ENCODE peak calls at places on chromosomes 4 and X, in four cellular contexts. One of them, this sample, is unnamed.
A peak's percentile ranks its signal among the peaks of the same experiment; 100 is the strongest.

GRCh38 chr4:101262683-101263082 is 84.6 kb downstream of the PPP3CA start:
- DNase-seq in neural progenitor cell: peak; percentile 24
- DNase-seq in choroid plexus epithelial cell: no peak
- DNase-seq in heart left ventricle: no peak
- DNase-seq in this sample: no peak

GRCh38 chr4:40547446-40548132 is 82.1 kb downstream of the RBM47 start:
- DNase-seq in heart left ventricle: no peak
- DNase-seq in neural progenitor cell: no peak
- DNase-seq in choroid plexus epithelial cell: no peak
- DNase-seq in this sample: no peak

GRCh38 chr4:151169223-151169622 is 69.8 kb downstream of the RPS3A start:
- DNase-seq in neural progenitor cell: peak; percentile 49
- DNase-seq in heart left ventricle: peak; percentile 80
- DNase-seq in choroid plexus epithelial cell: peak; percentile 98
- DNase-seq in this sample: no peak

GRCh38 chrX:133302775-133303445 is 84.8 kb upstream of the TFDP3 start:
- DNase-seq in neural progenitor cell: no peak
- DNase-seq in choroid plexus epithelial cell: peak; percentile 62
- DNase-seq in heart left ventricle: no peak
- DNase-seq in this sample: no peak

GRCh38 chr4:117983541-117984451 is 50.5 kb upstream of the NDST3 start:
- DNase-seq in heart left ventricle: no peak
- DNase-seq in choroid plexus epithelial cell: peak; percentile 22
- DNase-seq in neural progenitor cell: no peak
- DNase-seq in this sample: no peak

GRCh38 chrX:13110427-13111324 is 66.3 kb upstream of the FAM9C start:
- DNase-seq in neural progenitor cell: no peak
- DNase-seq in choroid plexus epithelial cell: peak; percentile 97
- DNase-seq in heart left ventricle: peak; percentile 38
- DNase-seq in this sample: no peak

GRCh38 chr4:152727784-152728183 is 48.0 kb upstream of the TMEM154 start:
- DNase-seq in neural progenitor cell: no peak
- DNase-seq in heart left ventricle: no peak
- DNase-seq in choroid plexus epithelial cell: no peak
- DNase-seq in this sample: no peak

GRCh38 chr4:82621212-82621611 is 59.4 kb upstream of the TMEM150C start:
- DNase-seq in neural progenitor cell: peak; percentile 80
- DNase-seq in heart left ventricle: no peak
- DNase-seq in choroid plexus epithelial cell: no peak
- DNase-seq in this sample: no peak

GRCh38 chrX:63050225-63050624 is 300.9 kb downstream of the SPIN4 start:
- DNase-seq in neural progenitor cell: no peak
- DNase-seq in heart left ventricle: no peak
- DNase-seq in choroid plexus epithelial cell: peak; percentile 0
- DNase-seq in this sample: no peak

GRCh38 chr4:155974476-155974749 is 20.7 kb upstream of the CTSO start:
- DNase-seq in choroid plexus epithelial cell: no peak
- DNase-seq in heart left ventricle: no peak
- DNase-seq in neural progenitor cell: no peak
- DNase-seq in this sample: no peak

GRCh38 chr4:156977435-156978160 is 6.0 kb upstream of the PDGFC start:
- DNase-seq in choroid plexus epithelial cell: peak; percentile 68
- DNase-seq in neural progenitor cell: no peak
- DNase-seq in heart left ventricle: no peak
- DNase-seq in this sample: no peak

GRCh38 chr4:156981262-156981661 is 9.7 kb upstream of the PDGFC start:
- DNase-seq in neural progenitor cell: no peak
- DNase-seq in heart left ventricle: no peak
- DNase-seq in choroid plexus epithelial cell: no peak
- DNase-seq in this sample: no peak

DNA sequence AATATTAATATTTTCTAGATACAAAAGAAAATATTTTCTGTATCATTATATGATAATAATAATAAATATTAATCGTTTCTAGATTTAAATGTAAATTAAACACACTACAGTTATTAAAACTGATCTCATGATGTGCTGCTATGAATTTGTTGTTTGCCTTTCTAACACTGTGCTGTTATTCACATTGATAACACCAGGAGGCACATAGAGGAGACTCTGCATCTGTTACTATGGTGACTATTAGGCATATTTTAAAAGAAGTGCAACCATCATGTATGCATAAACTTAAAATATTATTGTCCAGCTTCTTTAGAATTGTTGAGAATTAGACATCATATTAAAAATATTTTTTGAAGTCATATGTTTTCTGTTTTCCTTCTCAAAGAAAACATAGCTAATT is 11.8 kb upstream of the PDGFC start:
- DNase-seq in heart left ventricle: no peak
- DNase-seq in neural progenitor cell: no peak
- DNase-seq in choroid plexus epithelial cell: peak; percentile 69
- DNase-seq in this sample: no peak
- TF ChIP-seq CTCF in heart left ventricle: peak; percentile 15
- TF ChIP-seq CTCF in neural progenitor cell: peak; percentile 36
- TF ChIP-seq CTCF in choroid plexus epithelial cell: peak; percentile 67
- TF ChIP-seq CTCF in this sample: peak; percentile 51

DNA sequence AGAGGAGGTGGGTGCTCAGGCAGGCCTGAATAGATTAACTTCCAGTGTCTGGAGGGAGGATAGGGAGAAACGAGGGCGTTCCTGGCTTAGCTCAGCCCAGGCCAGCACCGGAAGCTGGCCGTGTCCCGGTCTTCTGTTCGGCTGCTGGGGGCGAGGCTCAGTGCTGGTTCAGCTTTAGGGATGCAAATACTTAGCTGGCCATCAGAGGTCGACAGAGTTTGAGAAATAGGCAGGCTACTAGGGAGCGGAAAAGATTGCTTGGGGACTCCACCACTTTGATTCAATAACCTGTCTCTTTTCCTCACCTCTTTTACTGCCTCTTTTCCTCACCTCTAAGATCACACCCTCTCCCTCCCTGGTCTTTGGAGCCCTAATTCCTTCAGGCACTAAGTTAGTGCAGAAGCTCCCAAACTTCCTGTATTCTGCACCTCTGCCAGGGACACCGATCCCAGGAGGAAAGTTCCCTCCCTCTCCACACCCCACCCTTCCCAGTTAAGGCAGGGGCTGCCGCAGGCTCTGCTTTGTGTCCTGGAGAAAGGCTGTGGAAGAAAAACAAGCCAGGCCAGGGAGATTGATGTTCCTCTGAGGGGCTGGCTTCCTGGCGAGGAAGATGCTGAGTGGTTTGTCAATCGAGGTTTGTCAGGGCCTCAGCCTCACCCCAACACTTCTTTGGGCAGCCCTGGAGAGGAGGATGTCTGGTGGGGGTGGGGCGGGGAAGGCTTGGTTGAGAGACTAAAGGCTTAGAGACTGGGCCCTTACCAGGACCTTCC is 6.0 kb upstream of the EFNB1 start:
- DNase-seq in neural progenitor cell: peak; percentile 72
- DNase-seq in heart left ventricle: peak; percentile 52
- DNase-seq in choroid plexus epithelial cell: peak; percentile 72
- DNase-seq in this sample: peak; percentile 46
- TF ChIP-seq CTCF in neural progenitor cell: peak; percentile 60
- TF ChIP-seq CTCF in heart left ventricle: peak; percentile 63
- TF ChIP-seq CTCF in choroid plexus epithelial cell: peak; percentile 80
- TF ChIP-seq CTCF in this sample: no peak

DNA sequence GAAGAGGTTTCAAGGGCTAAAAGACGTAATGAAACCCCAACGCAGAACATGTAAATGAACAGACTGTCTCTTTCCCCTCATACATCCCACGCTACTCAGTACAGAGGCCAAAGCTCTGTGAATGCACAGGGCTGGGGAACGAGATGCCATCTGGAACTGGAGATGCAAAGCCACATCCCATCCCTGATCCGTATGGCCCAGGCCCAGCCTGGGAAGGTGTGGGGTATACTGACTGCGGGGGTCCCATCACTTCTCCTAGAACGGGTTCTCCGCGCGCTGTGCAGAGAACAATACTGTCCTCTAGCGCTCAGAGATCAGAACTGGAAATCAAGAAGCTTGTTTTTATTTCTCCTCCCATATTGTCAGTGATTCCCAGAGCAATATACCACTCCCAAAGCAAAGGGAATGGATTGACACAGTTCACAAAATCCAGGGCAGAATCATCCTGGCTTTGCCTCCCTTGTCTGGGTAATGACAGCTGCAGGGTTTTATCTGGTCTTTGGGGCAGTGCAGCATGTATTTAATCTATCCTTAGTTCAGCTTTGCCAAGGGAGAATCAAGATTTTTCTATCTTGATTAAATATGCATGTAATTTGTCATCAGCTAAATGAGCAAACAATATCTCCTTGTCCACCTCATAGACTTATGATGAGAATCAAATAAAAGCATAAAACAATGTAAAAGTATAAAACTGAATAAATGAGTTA is 47.3 kb upstream of the TLR3 start:
- DNase-seq in neural progenitor cell: peak; percentile 88
- DNase-seq in choroid plexus epithelial cell: peak; percentile 75
- DNase-seq in heart left ventricle: no peak
- DNase-seq in this sample: peak; percentile 29
- TF ChIP-seq CTCF in neural progenitor cell: peak; percentile 90
- TF ChIP-seq CTCF in choroid plexus epithelial cell: peak; percentile 100
- TF ChIP-seq CTCF in heart left ventricle: peak; percentile 82
- TF ChIP-seq CTCF in this sample: peak; percentile 51

GRCh38 chrX:87578978-87579377 is 61.4 kb downstream of the KLHL4 start:
- DNase-seq in neural progenitor cell: peak; percentile 24
- DNase-seq in choroid plexus epithelial cell: peak; percentile 43
- DNase-seq in heart left ventricle: no peak
- DNase-seq in this sample: no peak
- TF ChIP-seq CTCF in neural progenitor cell: peak; percentile 45
- TF ChIP-seq CTCF in choroid plexus epithelial cell: peak; percentile 50
- TF ChIP-seq CTCF in heart left ventricle: no peak
- TF ChIP-seq CTCF in this sample: no peak

DNA sequence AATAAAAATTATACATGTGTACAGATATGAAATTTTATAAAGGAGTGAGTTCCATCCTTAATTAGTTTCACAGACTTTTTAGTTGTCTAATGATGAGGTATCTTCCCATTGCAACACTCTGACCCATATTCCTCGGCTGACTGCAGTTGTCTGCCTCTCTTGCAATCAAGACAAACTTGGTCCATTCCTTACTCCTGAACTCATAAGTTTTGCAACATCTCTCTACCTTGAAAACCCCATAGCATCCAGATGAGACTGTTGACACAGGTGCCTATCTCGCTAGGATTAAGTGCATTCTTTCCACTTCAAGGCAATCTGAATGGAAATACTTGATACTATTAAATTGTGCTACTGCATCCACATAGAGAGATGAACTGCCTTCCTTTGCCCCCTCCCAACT is 2.3 kb downstream of the XKRX start:
- DNase-seq in neural progenitor cell: no peak
- DNase-seq in heart left ventricle: no peak
- DNase-seq in choroid plexus epithelial cell: no peak
- DNase-seq in this sample: no peak
- TF ChIP-seq CTCF in neural progenitor cell: no peak
- TF ChIP-seq CTCF in heart left ventricle: no peak
- TF ChIP-seq CTCF in choroid plexus epithelial cell: no peak
- TF ChIP-seq CTCF in this sample: no peak